ENCODE peak calls at places on chromosomes 13 and 19, in nine cellular contexts. One of them, this sample, is unnamed.

GRCh38 chr13:53885997-53886396 is 857.4 kb downstream of the OLFM4 start:
- DNase-seq in CD4-positive, CD25-positive, alpha-beta regulatory T cell: no peak
- DNase-seq in neuronal stem cell: no peak
- DNase-seq in ascending aorta: no peak
- DNase-seq in uterus: no peak
- DNase-seq in GM12878: no peak
- DNase-seq in thoracic aorta: no peak
- DNase-seq in right lobe of liver: no peak
- DNase-seq in HCT116: no peak
- DNase-seq in this sample: no peak

GRCh38 chr13:38430761-38431160 is 81.1 kb downstream of the UFM1 start:
- DNase-seq in CD4-positive, CD25-positive, alpha-beta regulatory T cell: no peak
- DNase-seq in ascending aorta: no peak
- DNase-seq in right lobe of liver: no peak
- DNase-seq in uterus: no peak
- DNase-seq in GM12878: no peak
- DNase-seq in neuronal stem cell: no peak
- DNase-seq in thoracic aorta: no peak
- DNase-seq in HCT116: no peak
- DNase-seq in this sample: no peak

GRCh38 chr13:101919541-101920306 is 467.2 kb downstream of the ITGBL1 start:
- DNase-seq in GM12878: no peak
- DNase-seq in CD4-positive, CD25-positive, alpha-beta regulatory T cell: no peak
- DNase-seq in HCT116: no peak
- DNase-seq in ascending aorta: no peak
- DNase-seq in uterus: no peak
- DNase-seq in right lobe of liver: peak
- DNase-seq in neuronal stem cell: peak
- DNase-seq in thoracic aorta: no peak
- DNase-seq in this sample: no peak

GRCh38 chr13:97221046-97221445 is 1.1 kb upstream of the MBNL2 start:
- DNase-seq in neuronal stem cell: no peak
- DNase-seq in CD4-positive, CD25-positive, alpha-beta regulatory T cell: no peak
- DNase-seq in right lobe of liver: no peak
- DNase-seq in uterus: no peak
- DNase-seq in ascending aorta: no peak
- DNase-seq in GM12878: no peak
- DNase-seq in HCT116: no peak
- DNase-seq in thoracic aorta: no peak
- DNase-seq in this sample: no peak

GRCh38 chr19:10502524-10503001 is 593 bp downstream of the KEAP1 start:
- DNase-seq in CD4-positive, CD25-positive, alpha-beta regulatory T cell: peak
- DNase-seq in uterus: peak
- DNase-seq in right lobe of liver: peak
- DNase-seq in GM12878: peak
- DNase-seq in thoracic aorta: peak
- DNase-seq in HCT116: peak
- DNase-seq in ascending aorta: peak
- DNase-seq in neuronal stem cell: peak
- DNase-seq in this sample: peak

GRCh38 chr19:1283207-1283916 is 2.3 kb upstream of the EFNA2 start:
- DNase-seq in HCT116: no peak
- DNase-seq in ascending aorta: no peak
- DNase-seq in thoracic aorta: no peak
- DNase-seq in GM12878: no peak
- DNase-seq in neuronal stem cell: no peak
- DNase-seq in uterus: no peak
- DNase-seq in right lobe of liver: peak
- DNase-seq in CD4-positive, CD25-positive, alpha-beta regulatory T cell: no peak
- DNase-seq in this sample: no peak

GRCh38 chr13:53743906-53744305 is 715.3 kb downstream of the OLFM4 start:
- DNase-seq in neuronal stem cell: no peak
- DNase-seq in GM12878: no peak
- DNase-seq in thoracic aorta: no peak
- DNase-seq in ascending aorta: no peak
- DNase-seq in HCT116: no peak
- DNase-seq in right lobe of liver: no peak
- DNase-seq in CD4-positive, CD25-positive, alpha-beta regulatory T cell: no peak
- DNase-seq in uterus: no peak
- DNase-seq in this sample: no peak

GRCh38 chr13:47408546-47409319 is 511.9 kb upstream of the HTR2A start:
- DNase-seq in uterus: no peak
- DNase-seq in HCT116: no peak
- DNase-seq in neuronal stem cell: no peak
- DNase-seq in ascending aorta: no peak
- DNase-seq in thoracic aorta: no peak
- DNase-seq in CD4-positive, CD25-positive, alpha-beta regulatory T cell: no peak
- DNase-seq in GM12878: no peak
- DNase-seq in right lobe of liver: no peak
- DNase-seq in this sample: no peak

GRCh38 chr13:32415019-32415418 is 12.9 kb downstream of the N4BP2L1 start:
- DNase-seq in CD4-positive, CD25-positive, alpha-beta regulatory T cell: peak
- DNase-seq in uterus: no peak
- DNase-seq in thoracic aorta: no peak
- DNase-seq in right lobe of liver: no peak
- DNase-seq in neuronal stem cell: no peak
- DNase-seq in GM12878: no peak
- DNase-seq in ascending aorta: no peak
- DNase-seq in HCT116: peak
- DNase-seq in this sample: no peak

GRCh38 chr13:92938481-92939020 is 288.1 kb upstream of the GPC6 start:
- DNase-seq in GM12878: no peak
- DNase-seq in HCT116: no peak
- DNase-seq in CD4-positive, CD25-positive, alpha-beta regulatory T cell: no peak
- DNase-seq in ascending aorta: no peak
- DNase-seq in right lobe of liver: no peak
- DNase-seq in uterus: no peak
- DNase-seq in thoracic aorta: no peak
- DNase-seq in neuronal stem cell: no peak
- DNase-seq in this sample: no peak

GRCh38 chr13:40666905-40667621 is 622 bp upstream of the FOXO1 start:
- DNase-seq in CD4-positive, CD25-positive, alpha-beta regulatory T cell: no peak
- DNase-seq in ascending aorta: peak
- DNase-seq in uterus: peak
- DNase-seq in neuronal stem cell: peak
- DNase-seq in right lobe of liver: peak
- DNase-seq in HCT116: no peak
- DNase-seq in GM12878: no peak
- DNase-seq in thoracic aorta: no peak
- DNase-seq in this sample: peak

DNA sequence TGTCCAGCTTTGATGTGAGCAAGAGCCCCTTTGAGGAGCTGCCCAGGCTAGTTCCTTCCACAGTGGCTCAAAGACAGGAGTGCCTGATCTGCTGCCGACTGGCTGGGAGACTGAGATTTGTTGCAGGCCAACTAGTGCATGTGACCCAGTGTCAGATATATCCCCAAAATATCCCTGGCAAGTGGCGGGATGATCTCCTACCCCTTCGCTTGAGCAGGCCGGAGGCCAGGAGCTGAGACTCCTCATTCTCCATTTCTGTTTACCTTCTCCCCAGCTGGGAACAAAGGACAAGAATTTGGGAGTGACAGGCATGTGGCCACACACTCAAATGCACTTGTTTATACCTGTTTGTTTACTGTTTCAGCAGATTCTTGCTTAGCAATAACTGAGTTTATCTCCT is 37.1 kb upstream of the XPO4 start:
- DNase-seq in HCT116: no peak
- DNase-seq in thoracic aorta: no peak
- DNase-seq in ascending aorta: no peak
- DNase-seq in right lobe of liver: no peak
- DNase-seq in neuronal stem cell: no peak
- DNase-seq in CD4-positive, CD25-positive, alpha-beta regulatory T cell: no peak
- DNase-seq in GM12878: no peak
- DNase-seq in uterus: no peak
- DNase-seq in this sample: peak
- H3K27ac ChIP-seq in HCT116: no peak
- H3K27ac ChIP-seq in thoracic aorta: no peak
- H3K27ac ChIP-seq in ascending aorta: no peak
- H3K27ac ChIP-seq in right lobe of liver: no peak
- H3K27ac ChIP-seq in neuronal stem cell: no peak
- H3K27ac ChIP-seq in CD4-positive, CD25-positive, alpha-beta regulatory T cell: no peak
- H3K27ac ChIP-seq in GM12878: no peak
- H3K27ac ChIP-seq in uterus: no peak
- H3K27ac ChIP-seq in this sample: peak

DNA sequence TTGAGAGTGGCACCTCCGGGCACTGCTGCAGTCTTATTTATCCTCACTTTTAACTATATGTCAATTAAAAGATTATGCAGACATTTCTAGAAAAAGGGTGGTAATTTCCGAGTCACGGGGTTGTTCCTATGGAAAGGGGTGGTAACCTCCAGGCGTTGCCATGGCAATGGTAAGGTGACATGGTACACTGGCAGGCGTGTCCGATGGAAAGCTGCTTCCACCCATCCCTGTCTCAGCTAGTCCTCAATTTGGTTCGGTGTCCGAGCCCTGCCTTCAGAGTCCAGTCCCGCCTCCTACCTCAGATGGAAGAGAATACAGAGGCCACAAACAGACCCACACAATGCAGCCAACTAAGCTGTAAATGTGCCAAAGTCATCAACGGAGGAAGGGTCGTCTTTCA is 72.6 kb upstream of the C13orf46 start:
- DNase-seq in HCT116: no peak
- DNase-seq in ascending aorta: no peak
- DNase-seq in neuronal stem cell: no peak
- DNase-seq in right lobe of liver: no peak
- DNase-seq in thoracic aorta: no peak
- DNase-seq in uterus: no peak
- DNase-seq in GM12878: no peak
- DNase-seq in CD4-positive, CD25-positive, alpha-beta regulatory T cell: no peak
- DNase-seq in this sample: no peak
- H3K27ac ChIP-seq in HCT116: no peak
- H3K27ac ChIP-seq in ascending aorta: no peak
- H3K27ac ChIP-seq in neuronal stem cell: no peak
- H3K27ac ChIP-seq in right lobe of liver: no peak
- H3K27ac ChIP-seq in thoracic aorta: no peak
- H3K27ac ChIP-seq in uterus: peak
- H3K27ac ChIP-seq in GM12878: no peak
- H3K27ac ChIP-seq in CD4-positive, CD25-positive, alpha-beta regulatory T cell: no peak
- H3K27ac ChIP-seq in this sample: no peak

DNA sequence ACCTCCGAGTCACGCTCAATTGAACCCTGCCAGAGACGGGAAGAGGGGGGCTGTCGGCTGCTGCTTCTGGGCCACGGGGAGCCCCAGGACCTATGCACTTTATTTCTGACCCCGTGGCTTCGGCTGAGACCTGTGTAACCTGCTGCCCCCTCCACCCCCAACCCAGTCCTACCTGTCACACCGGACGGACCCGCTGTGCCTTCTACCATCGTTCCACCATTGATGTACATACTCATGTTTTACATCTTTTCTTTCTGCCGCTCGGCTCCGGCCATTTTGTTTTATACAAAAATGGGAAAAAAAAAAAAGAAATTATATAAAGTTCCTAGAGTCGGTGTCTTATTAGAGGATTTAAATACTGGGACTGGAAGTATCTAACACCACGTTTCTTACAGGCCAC is 11.7 kb downstream of the TRIP10 start:
- DNase-seq in CD4-positive, CD25-positive, alpha-beta regulatory T cell: no peak
- DNase-seq in uterus: no peak
- DNase-seq in thoracic aorta: no peak
- DNase-seq in neuronal stem cell: no peak
- DNase-seq in HCT116: no peak
- DNase-seq in ascending aorta: no peak
- DNase-seq in right lobe of liver: no peak
- DNase-seq in GM12878: no peak
- DNase-seq in this sample: peak
- H3K27ac ChIP-seq in CD4-positive, CD25-positive, alpha-beta regulatory T cell: no peak
- H3K27ac ChIP-seq in uterus: no peak
- H3K27ac ChIP-seq in thoracic aorta: no peak
- H3K27ac ChIP-seq in neuronal stem cell: no peak
- H3K27ac ChIP-seq in HCT116: no peak
- H3K27ac ChIP-seq in ascending aorta: no peak
- H3K27ac ChIP-seq in right lobe of liver: peak
- H3K27ac ChIP-seq in GM12878: no peak
- H3K27ac ChIP-seq in this sample: no peak

GRCh38 chr19:18386543-18387251 is 739 bp downstream of the GDF15 start:
- DNase-seq in thoracic aorta: no peak
- DNase-seq in uterus: no peak
- DNase-seq in CD4-positive, CD25-positive, alpha-beta regulatory T cell: no peak
- DNase-seq in HCT116: no peak
- DNase-seq in right lobe of liver: no peak
- DNase-seq in GM12878: no peak
- DNase-seq in ascending aorta: no peak
- DNase-seq in neuronal stem cell: no peak
- DNase-seq in this sample: no peak

GRCh38 chr19:18384775-18385174 is 1.2 kb upstream of the GDF15 start:
- DNase-seq in HCT116: no peak
- DNase-seq in neuronal stem cell: no peak
- DNase-seq in CD4-positive, CD25-positive, alpha-beta regulatory T cell: no peak
- DNase-seq in thoracic aorta: no peak
- DNase-seq in GM12878: no peak
- DNase-seq in uterus: no peak
- DNase-seq in right lobe of liver: no peak
- DNase-seq in ascending aorta: no peak
- DNase-seq in this sample: no peak

GRCh38 chr19:18385359-18385674 is 641 bp upstream of the GDF15 start:
- DNase-seq in GM12878: no peak
- DNase-seq in right lobe of liver: no peak
- DNase-seq in uterus: no peak
- DNase-seq in HCT116: no peak
- DNase-seq in CD4-positive, CD25-positive, alpha-beta regulatory T cell: no peak
- DNase-seq in thoracic aorta: no peak
- DNase-seq in neuronal stem cell: no peak
- DNase-seq in ascending aorta: no peak
- DNase-seq in this sample: no peak

GRCh38 chr19:18387395-18387794 is 1.4 kb downstream of the GDF15 start:
- DNase-seq in GM12878: no peak
- DNase-seq in CD4-positive, CD25-positive, alpha-beta regulatory T cell: no peak
- DNase-seq in ascending aorta: no peak
- DNase-seq in right lobe of liver: no peak
- DNase-seq in HCT116: no peak
- DNase-seq in neuronal stem cell: no peak
- DNase-seq in uterus: no peak
- DNase-seq in thoracic aorta: no peak
- DNase-seq in this sample: no peak

DNA sequence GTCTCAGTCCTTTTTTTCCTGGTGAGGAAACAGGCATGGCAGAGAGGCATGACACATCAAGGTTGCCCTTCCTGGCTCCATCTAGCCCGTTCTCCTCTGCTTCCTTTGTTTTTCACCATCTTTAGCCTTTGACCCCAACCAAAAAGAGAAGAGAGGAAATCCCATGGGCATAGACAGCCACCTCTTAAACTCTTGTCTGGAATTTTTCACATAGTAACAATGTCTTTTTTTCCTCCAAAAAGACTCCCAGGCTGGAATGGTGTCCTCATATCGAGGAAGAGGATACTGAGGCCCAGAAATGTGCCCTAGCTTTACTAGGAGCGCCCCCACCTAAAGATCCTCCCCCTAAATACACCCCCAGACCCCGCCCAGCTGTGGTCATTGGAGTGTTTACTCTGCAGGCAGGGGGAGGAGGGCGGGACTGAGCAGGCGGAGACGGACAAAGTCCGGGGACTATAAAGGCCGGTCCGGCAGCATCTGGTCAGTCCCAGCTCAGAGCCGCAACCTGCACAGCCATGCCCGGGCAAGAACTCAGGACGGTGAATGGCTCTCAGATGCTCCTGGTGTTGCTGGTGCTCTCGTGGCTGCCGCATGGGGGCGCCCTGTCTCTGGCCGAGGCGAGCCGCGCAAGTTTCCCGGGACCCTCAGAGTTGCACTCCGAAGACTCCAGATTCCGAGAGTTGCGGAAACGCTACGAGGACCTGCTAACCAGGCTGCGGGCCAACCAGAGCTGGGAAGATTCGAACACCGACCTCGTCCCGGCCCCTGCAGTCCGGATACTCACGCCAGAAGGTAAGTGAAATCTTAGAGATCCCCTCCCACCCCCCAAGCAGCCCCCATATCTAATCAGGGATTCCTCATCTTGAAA is at the start of gene GDF15:
- DNase-seq in GM12878: no peak
- DNase-seq in ascending aorta: peak
- DNase-seq in neuronal stem cell: no peak
- DNase-seq in right lobe of liver: peak
- DNase-seq in uterus: peak
- DNase-seq in HCT116: peak
- DNase-seq in CD4-positive, CD25-positive, alpha-beta regulatory T cell: no peak
- DNase-seq in thoracic aorta: no peak
- DNase-seq in this sample: peak
- H3K27ac ChIP-seq in GM12878: no peak
- H3K27ac ChIP-seq in ascending aorta: no peak
- H3K27ac ChIP-seq in neuronal stem cell: no peak
- H3K27ac ChIP-seq in right lobe of liver: peak
- H3K27ac ChIP-seq in uterus: no peak
- H3K27ac ChIP-seq in HCT116: peak
- H3K27ac ChIP-seq in CD4-positive, CD25-positive, alpha-beta regulatory T cell: no peak
- H3K27ac ChIP-seq in thoracic aorta: no peak
- H3K27ac ChIP-seq in this sample: no peak

This sample was measured in psoas muscle.